ENCODE peak calls at places on chromosomes 13 and 19, in eight cellular contexts. Z is mucosa of descending colon; K is NCI-H510A; P is nephron progenitor cell; R is activated T-cell treated with anti-CD3 and anti-CD28 coated beads for 24 hours; L is non-pigmented ciliary epithelial cell; V is activated naive CD8-positive, alpha-beta T cell treated with anti-CD3 and anti-CD28 coated beads, Interleukin-2, amount 10 ng/mL, durations not matched to agents 7 days and 5 days; Y is iris pigment epithelial cell. Q is an unnamed sample.

GRCh38 chr13:110287031-110287828 is 19.7 kb downstream of the COL4A1 start:
- DNase-seq in Z (no peak), K (no peak), P (no peak), R (no peak), L (no peak), V (no peak), Y (no peak), Q (no peak)

GRCh38 chr13:76709851-76710250 is 176.4 kb downstream of the KCTD12 start:
- DNase-seq in Z (no peak), K (no peak), P (no peak), R (no peak), L (no peak), V (no peak), Y (peak; percentile 43), Q (no peak)

GRCh38 chr13:74128171-74128767 is 5.9 kb downstream of the KLF12 start:
- DNase-seq in Z (no peak), K (no peak), P (peak; percentile 36), R (no peak), L (no peak), V (no peak), Y (peak; percentile 79), Q (no peak)

GRCh38 chr13:23923031-23923430 is 25.7 kb upstream of the C1QTNF9B start:
- DNase-seq in Z (no peak), K (no peak), P (no peak), R (no peak), L (no peak), V (no peak), Y (no peak), Q (no peak)

GRCh38 chr13:90696254-90696653 is 651.2 kb upstream of the MIR17HG start:
- DNase-seq in Z (no peak), K (no peak), P (no peak), R (no peak), L (peak; percentile 70), V (no peak), Y (peak; percentile 88), Q (no peak)

GRCh38 chr19:30065680-30066606 is 123.9 kb downstream of the URI1 start:
- DNase-seq in Z (no peak), K (no peak), P (no peak), R (no peak), L (no peak), V (no peak), Y (no peak), Q (no peak)

GRCh38 chr19:49499030-49499670 is 2.9 kb downstream of the RPS11 start:
- DNase-seq in Z (no peak), K (no peak), P (no peak), R (peak; percentile 26), L (no peak), V (peak; percentile 54), Y (no peak), Q (no peak)

GRCh38 chr19:56748443-56748842 is 76.9 kb upstream of the ZNF835 start:
- DNase-seq in Z (no peak), K (no peak), P (no peak), R (no peak), L (no peak), V (no peak), Y (peak; percentile 12), Q (no peak)

GRCh38 chr19:23868630-23869029 is 46.1 kb upstream of the ZNF726 start:
- DNase-seq in Z (no peak), K (no peak), P (no peak), R (no peak), L (no peak), V (no peak), Y (no peak), Q (no peak)

GRCh38 chr19:18392417-18392816 is 5.0 kb downstream of the LRRC25 start:
- DNase-seq in Z (no peak), K (no peak), P (no peak), R (no peak), L (no peak), V (no peak), Y (no peak), Q (no peak)

GRCh38 chr19:51513968-51514367 is 12.4 kb upstream of the SIGLEC12 start:
- DNase-seq in Z (no peak), K (no peak), P (no peak), R (no peak), L (no peak), V (no peak), Y (no peak), Q (no peak)

GRCh38 chr13:22880756-22881701 is 299.8 kb upstream of the SGCG start:
- DNase-seq in Z (no peak), K (no peak), P (no peak), R (no peak), L (no peak), V (no peak), Y (no peak), Q (no peak)

GRCh38 chr13:80430561-80430960 is 89.6 kb upstream of the SPRY2 start:
- DNase-seq in Z (no peak), K (no peak), P (no peak), R (no peak), L (no peak), V (no peak), Y (peak; percentile 27), Q (no peak)

GRCh38 chr19:44637390-44637764 is 6.3 kb upstream of the PVR start:
- DNase-seq in Z (no peak), K (no peak), P (no peak), R (no peak), L (no peak), V (no peak), Y (no peak), Q (no peak)

GRCh38 chr13:73025212-73026012 is 33.4 kb upstream of the KLF5 start:
- DNase-seq in Z (no peak), K (no peak), P (no peak), R (no peak), L (no peak), V (no peak), Y (peak; percentile 72), Q (no peak)

GRCh38 chr13:25214371-25215252 is 42.5 kb upstream of the AMER2 start:
- DNase-seq in Z (no peak), K (no peak), P (no peak), R (no peak), L (no peak), V (no peak), Y (peak; percentile 34), Q (no peak)

GRCh38 chr13:99610702-99611289 is 109.5 kb downstream of the TM9SF2 start:
- DNase-seq in Z (no peak), K (no peak), P (no peak), R (no peak), L (no peak), V (no peak), Y (no peak), Q (no peak)

Q was measured in 8988T.